ENCODE peak calls at places on chromosomes 2 and 18, in ten cellular contexts. X is GM23248; K is breast epithelium; E is right atrium auricular region; C is mesendoderm; J is adrenal gland; P is left ventricle myocardium inferior; Y is PC-3; G is naive thymus-derived CD4-positive, alpha-beta T cell; N is SK-N-SH. H is an unnamed sample. For H3K36me3, the result is how much of the 10 kb centered on the place peaks cover.

GRCh38 chr2:39313575-39313974 is 69.8 kb upstream of the CDKL4 start:
- DNase-seq in X (peak), K (no peak), E (no peak), C (no peak), J (no peak), P (no peak), Y (peak), G (no peak), N (no peak), H (no peak)

GRCh38 chr18:36770315-36770946 is 58.4 kb downstream of the TPGS2 start:
- DNase-seq in X (peak), K (no peak), E (no peak), C (no peak), J (no peak), P (no peak), Y (no peak), G (no peak), N (no peak), H (no peak)

GRCh38 chr2:162678551-162678950 is 160.0 kb downstream of the KCNH7 start:
- DNase-seq in X (no peak), K (no peak), E (no peak), C (no peak), J (no peak), P (no peak), Y (no peak), G (no peak), N (no peak), H (no peak)

GRCh38 chr2:150832686-150833085 is 345.2 kb upstream of the RND3 start:
- DNase-seq in X (peak), K (no peak), E (no peak), C (no peak), J (peak), P (no peak), Y (no peak), G (no peak), N (no peak), H (no peak)

GRCh38 chr2:70473101-70473722 is 80.4 kb downstream of the TGFA start:
- DNase-seq in X (no peak), K (no peak), E (no peak), C (no peak), J (no peak), P (no peak), Y (no peak), G (peak), N (no peak), H (no peak)

GRCh38 chr2:86017901-86018896 is 87.5 kb downstream of the POLR1A start:
- DNase-seq in X (no peak), K (no peak), E (no peak), C (no peak), J (peak), P (peak), Y (peak), G (no peak), N (no peak), H (no peak)

GRCh38 chr2:74777161-74777900 is 56.6 kb upstream of the HK2 start:
- DNase-seq in X (no peak), K (no peak), E (no peak), C (no peak), J (no peak), P (no peak), Y (no peak), G (no peak), N (no peak), H (no peak)

GRCh38 chr2:67641709-67642397 is 244.7 kb downstream of the ETAA1 start:
- DNase-seq in X (no peak), K (no peak), E (no peak), C (no peak), J (no peak), P (no peak), Y (peak), G (no peak), N (no peak), H (no peak)

GRCh38 chr2:60520477-60520876 is 33.0 kb downstream of the BCL11A start:
- DNase-seq in X (peak), K (no peak), E (no peak), C (peak), J (no peak), P (no peak), Y (no peak), G (no peak), N (no peak), H (no peak)

GRCh38 chr2:109470121-109470921 is 143.4 kb downstream of the SEPTIN10 start:
- DNase-seq in X (peak), K (no peak), E (no peak), C (peak), J (peak), P (peak), Y (peak), G (no peak), N (no peak), H (no peak)

GRCh38 chr2:136081582-136082210 is 36.3 kb downstream of the CXCR4 start:
- DNase-seq in X (no peak), K (no peak), E (no peak), C (peak), J (no peak), P (no peak), Y (no peak), G (no peak), N (no peak), H (no peak)

GRCh38 chr18:55265916-55266488 is 306.7 kb upstream of the CCDC68 start:
- DNase-seq in X (peak), K (no peak), E (no peak), C (peak), J (no peak), P (no peak), Y (peak), G (no peak), N (no peak), H (no peak)

GRCh38 chr2:213225866-213226265 is 58.4 kb upstream of the SPAG16 start:
- DNase-seq in X (no peak), K (no peak), E (no peak), C (no peak), J (no peak), P (no peak), Y (no peak), G (no peak), N (no peak), H (no peak)

DNA sequence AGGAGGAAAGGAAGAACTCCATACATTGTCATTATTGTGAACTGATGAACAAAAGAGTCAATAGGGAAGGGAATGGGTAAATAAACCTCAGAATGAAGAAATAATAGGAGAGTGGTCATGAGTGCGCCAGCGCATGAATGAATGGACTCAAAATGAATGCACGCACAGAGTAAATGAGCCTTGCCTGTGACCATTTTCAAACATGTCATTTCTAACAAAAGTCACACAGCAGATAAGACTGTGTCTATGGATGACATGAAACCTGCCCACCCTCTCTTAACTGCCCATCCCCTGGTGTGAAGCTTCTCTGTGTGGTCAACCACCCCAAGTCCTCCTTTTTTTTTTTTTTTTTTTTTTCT is 121.1 kb upstream of the TEX51 start:
- DNase-seq in X (no peak), K (no peak), E (no peak), C (no peak), J (no peak), P (no peak), Y (no peak), G (no peak), N (no peak), H (no peak)
- H3K4me3 ChIP-seq in X (no peak), K (peak), E (no peak), C (no peak), J (no peak), P (peak), Y (no peak), G (no peak), N (peak), H (peak)

GRCh38 chr18:79395761-79396404 is at the start of gene NFATC1:
- DNase-seq in X (peak), K (peak), E (peak), C (peak), J (peak), P (peak), Y (peak), G (peak), N (no peak), H (peak)

GRCh38 chr18:79393626-79394401 is 1.9 kb upstream of the NFATC1 start:
- DNase-seq in X (peak), K (peak), E (peak), C (peak), J (peak), P (peak), Y (peak), G (peak), N (peak), H (no peak)

GRCh38 chr18:79393181-79393598 is 2.5 kb upstream of the NFATC1 start:
- DNase-seq in X (peak), K (no peak), E (peak), C (no peak), J (no peak), P (no peak), Y (no peak), G (peak), N (no peak), H (no peak)

GRCh38 chr18:79395308-79395640 is 456 bp upstream of the NFATC1 start:
- DNase-seq in X (no peak), K (no peak), E (no peak), C (no peak), J (no peak), P (no peak), Y (no peak), G (no peak), N (no peak), H (no peak)

DNA sequence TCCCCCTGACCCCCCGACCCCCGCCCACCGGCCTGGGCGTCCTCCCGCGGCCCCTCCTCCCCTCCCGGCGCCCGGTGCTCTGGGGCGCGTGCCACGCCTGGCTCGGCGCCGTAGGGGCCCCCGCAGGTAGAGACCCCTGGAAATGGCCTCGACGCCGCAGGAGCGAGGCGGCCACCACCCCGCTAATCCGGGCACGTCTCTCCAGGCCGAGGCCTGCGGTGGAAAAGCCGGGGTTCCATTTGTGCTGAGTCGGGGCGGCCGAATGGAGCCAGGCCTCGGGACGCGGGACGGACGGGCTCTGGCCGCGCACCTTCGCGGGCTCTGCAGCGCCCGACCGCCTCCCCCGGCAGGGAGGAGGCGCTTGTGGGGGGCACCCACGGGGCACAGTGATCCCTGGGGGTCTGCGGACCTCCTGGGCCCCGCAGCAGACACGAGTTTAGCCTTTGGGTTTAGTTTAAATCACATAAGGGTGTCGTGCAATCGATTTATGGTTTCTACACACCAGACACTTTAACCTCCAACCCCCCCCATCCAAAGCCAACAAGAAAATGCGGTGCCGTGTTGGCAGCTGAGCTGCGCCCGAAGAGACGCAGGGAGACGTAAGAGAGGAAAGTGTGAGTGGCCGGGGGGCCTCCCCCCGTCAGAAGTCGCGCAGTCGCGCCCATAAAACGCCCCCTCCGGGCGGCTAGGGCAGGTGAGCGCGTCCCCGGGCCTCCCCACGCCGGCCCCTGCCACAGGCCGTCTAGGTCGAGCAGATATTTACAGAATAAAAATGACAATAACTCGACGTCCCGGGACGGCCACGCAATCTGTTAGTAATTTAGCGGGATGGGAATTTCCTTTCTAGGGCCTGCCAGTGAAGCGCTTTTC is 1.1 kb upstream of the NFATC1 start:
- DNase-seq in X (peak), K (no peak), E (peak), C (peak), J (no peak), P (no peak), Y (peak), G (peak), N (no peak), H (no peak)
- H3K27ac ChIP-seq in X (peak), K (peak), E (peak), C (peak), J (no peak), P (peak), Y (peak), G (peak), N (no peak), H (peak)

DNA sequence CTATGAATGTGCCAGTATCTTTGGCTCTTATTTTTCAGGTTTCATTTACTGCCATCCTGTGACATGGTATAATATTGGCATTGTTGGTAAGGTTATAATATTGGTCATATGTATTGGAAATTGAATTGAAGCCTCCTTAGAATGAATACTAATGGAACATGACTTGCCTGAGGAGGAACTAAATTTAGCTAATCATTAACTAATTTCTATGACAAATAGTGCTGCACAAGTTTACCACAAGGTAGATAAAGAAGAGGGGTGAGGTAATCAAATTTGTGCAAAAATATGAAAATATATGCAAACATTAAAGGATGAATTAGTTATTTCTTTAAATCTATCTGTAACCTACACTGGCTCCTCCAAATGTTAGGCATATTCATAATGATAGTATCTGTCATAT is 43.2 kb upstream of the ORC2 start:
- DNase-seq in X (no peak), K (no peak), E (no peak), C (no peak), J (no peak), P (no peak), Y (no peak), G (no peak), N (no peak), H (no peak)
- H3K36me3 ChIP-seq in X (under half), K (under half), E (under half), C (under half), J (under half), P (half or more), Y (under half), G (under half), N (under half), H (under half)

DNA sequence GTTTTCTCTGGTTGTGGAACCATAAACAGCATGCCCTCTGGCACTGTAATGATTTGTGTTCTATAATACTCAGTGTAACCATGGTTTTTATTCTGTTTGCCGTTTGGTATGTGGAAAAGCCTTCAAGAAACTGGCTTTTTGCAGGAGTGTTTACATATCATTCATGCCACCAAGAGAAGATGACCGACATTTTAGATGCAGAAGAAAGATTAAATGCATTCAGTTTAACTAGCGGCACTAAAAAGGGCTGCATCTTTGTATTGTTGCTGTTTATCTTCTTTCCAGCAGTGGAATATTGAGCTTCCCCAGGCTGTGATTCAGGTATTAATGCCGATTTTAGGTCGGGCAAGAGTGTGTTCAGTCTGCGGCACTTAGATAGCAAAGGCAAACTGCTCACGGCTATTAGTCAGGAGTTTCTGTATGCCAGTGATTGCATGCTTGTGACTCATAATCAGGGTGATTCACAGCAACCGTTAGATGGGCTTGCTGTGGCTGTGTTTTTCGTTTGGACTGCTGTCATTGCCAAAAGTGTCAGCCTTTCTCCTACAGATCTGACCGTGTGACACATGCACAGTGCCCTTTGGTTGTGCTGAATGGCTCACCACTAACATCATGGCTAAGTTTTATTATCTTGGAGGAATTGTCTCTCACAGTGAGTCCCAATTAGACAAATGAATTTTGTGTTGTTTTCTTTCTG is 479.7 kb downstream of the PARD3B start:
- DNase-seq in X (peak), K (no peak), E (peak), C (peak), J (peak), P (no peak), Y (peak), G (no peak), N (peak), H (no peak)
- H3K4me3 ChIP-seq in X (peak), K (peak), E (no peak), C (no peak), J (no peak), P (peak), Y (peak), G (no peak), N (peak), H (no peak)

GRCh38 chr18:74870950-74871349 is 273.3 kb downstream of the ZNF407 start:
- DNase-seq in X (no peak), K (no peak), E (no peak), C (no peak), J (no peak), P (no peak), Y (no peak), G (no peak), N (no peak), H (no peak)
- H3K27ac ChIP-seq in X (no peak), K (no peak), E (peak), C (no peak), J (no peak), P (no peak), Y (no peak), G (no peak), N (no peak), H (no peak)

GRCh38 chr2:200993097-200993496 is 29.6 kb upstream of the ORC2 start:
- DNase-seq in X (peak), K (no peak), E (no peak), C (no peak), J (no peak), P (no peak), Y (no peak), G (no peak), N (no peak), H (no peak)
- H3K36me3 ChIP-seq in X (under half), K (under half), E (under half), C (under half), J (under half), P (half or more), Y (under half), G (half or more), N (under half), H (under half)

DNA sequence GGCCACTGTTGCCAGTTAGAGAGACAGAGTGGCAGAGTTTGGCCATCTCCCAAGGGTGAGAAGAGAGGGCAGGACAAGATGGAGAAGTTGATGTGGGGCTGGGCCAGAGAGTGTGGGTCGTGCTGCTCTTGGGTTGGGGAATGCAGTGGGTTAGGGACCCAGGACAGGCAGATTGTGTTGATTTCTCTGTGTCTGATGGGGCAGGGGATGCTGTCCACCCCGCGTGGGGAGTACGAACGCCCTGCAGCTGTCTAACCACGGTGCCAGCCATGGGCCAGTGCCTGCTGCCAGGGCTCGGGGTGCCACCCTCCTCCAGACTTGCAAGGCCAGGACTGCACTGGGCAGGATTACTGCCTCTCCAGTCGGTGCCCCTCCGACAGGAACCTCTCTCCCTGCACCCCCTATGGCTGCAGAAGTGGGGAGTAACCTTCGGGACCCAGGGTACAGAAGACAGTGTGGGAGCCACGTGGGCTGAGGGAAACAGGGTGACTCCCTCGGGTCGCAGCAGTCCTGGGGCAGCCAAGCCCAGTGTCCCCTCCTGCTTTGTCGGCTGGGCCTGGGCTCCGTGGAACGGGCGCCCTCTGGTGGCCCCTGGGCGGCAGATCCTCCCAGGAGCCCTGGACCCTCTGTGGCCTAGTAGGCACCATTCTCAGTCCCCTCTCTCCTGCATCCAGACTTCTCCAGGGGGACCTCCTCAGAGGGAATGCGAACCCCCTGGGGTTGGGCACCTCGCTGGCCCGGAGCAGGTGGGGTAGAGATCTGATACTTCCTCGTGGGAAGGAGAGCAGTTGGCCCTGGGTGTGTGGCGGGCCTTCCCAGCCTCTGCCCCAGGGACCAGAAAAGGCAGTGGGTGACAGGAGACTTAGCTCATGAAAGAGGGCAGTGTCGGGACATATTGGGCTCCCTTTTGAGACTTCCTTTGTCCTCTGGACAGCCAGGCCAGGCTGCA is 2.7 kb downstream of the GPC1 start:
- DNase-seq in X (peak), K (no peak), E (peak), C (peak), J (peak), P (peak), Y (peak), G (peak), N (peak), H (peak)
- H3K4me3 ChIP-seq in X (no peak), K (peak), E (no peak), C (no peak), J (no peak), P (peak), Y (peak), G (no peak), N (peak), H (no peak)

GRCh38 chr2:95376311-95377215 is 25.9 kb upstream of the FAHD2A start:
- DNase-seq in X (no peak), K (no peak), E (no peak), C (no peak), J (no peak), P (peak), Y (no peak), G (no peak), N (no peak), H (no peak)

GRCh38 chr2:95374916-95375471 is 27.5 kb upstream of the FAHD2A start:
- DNase-seq in X (peak), K (no peak), E (no peak), C (no peak), J (no peak), P (peak), Y (no peak), G (no peak), N (no peak), H (no peak)

GRCh38 chr2:95377724-95378123 is 24.8 kb upstream of the FAHD2A start:
- DNase-seq in X (no peak), K (no peak), E (no peak), C (no peak), J (no peak), P (no peak), Y (no peak), G (no peak), N (no peak), H (no peak)

GRCh38 chr2:95375532-95376221 is 26.8 kb upstream of the FAHD2A start:
- DNase-seq in X (no peak), K (no peak), E (no peak), C (no peak), J (no peak), P (peak), Y (no peak), G (no peak), N (no peak), H (no peak)

GRCh38 chr2:95377216-95377530 is 25.3 kb upstream of the FAHD2A start:
- DNase-seq in X (no peak), K (no peak), E (no peak), C (no peak), J (no peak), P (peak), Y (no peak), G (no peak), N (no peak), H (no peak)
- H3K27ac ChIP-seq in X (no peak), K (no peak), E (no peak), C (no peak), J (no peak), P (no peak), Y (no peak), G (no peak), N (no peak), H (no peak)

H was measured in effector memory CD4-positive, alpha-beta T cell.